ENCODE peak calls at places on chromosomes 3 and 15, in ten cellular contexts. B is right atrium auricular region, R is nephron progenitor cell, J is GM23338, E is foreskin fibroblast, M is HFF-Myc, K is glutamatergic neuron, D is bronchial epithelial cell, O is omental fat pad, V is amniotic stem cell. Q is an unnamed sample.

GRCh38 chr3:4720316-4721075 is 227.3 kb downstream of the ITPR1 start:
- DNase-seq in E (peak), V (no peak), B (peak), M (no peak), R (no peak), K (no peak), O (no peak), D (peak), J (peak), Q (peak)

GRCh38 chr15:93049914-93050534 is 39.0 kb downstream of the RGMA start:
- DNase-seq in V (no peak), J (no peak), E (no peak), B (no peak), M (no peak), K (no peak), R (no peak), O (no peak), D (no peak), Q (no peak)

GRCh38 chr3:11600501-11601282 is 43.0 kb downstream of the VGLL4 start:
- DNase-seq in J (peak), E (peak), D (peak), V (peak), O (no peak), K (no peak), R (peak), B (peak), M (peak), Q (peak)

GRCh38 chr3:101829878-101830277 is 19.4 kb upstream of the NFKBIZ start:
- DNase-seq in D (no peak), B (no peak), M (no peak), K (no peak), R (no peak), V (no peak), E (no peak), O (no peak), J (no peak), Q (no peak)

GRCh38 chr3:137259089-137259488 is 301.3 kb downstream of the IL20RB start:
- DNase-seq in K (no peak), B (no peak), E (no peak), O (no peak), V (no peak), D (no peak), M (no peak), J (no peak), R (no peak), Q (no peak)

GRCh38 chr3:82281205-82281604 is 519.8 kb upstream of the GBE1 start:
- DNase-seq in J (peak), K (no peak), R (peak), M (no peak), O (no peak), D (peak), E (peak), B (no peak), V (no peak), Q (no peak)

GRCh38 chr3:72590732-72591192 is 257.5 kb downstream of the SHQ1 start:
- DNase-seq in V (no peak), O (no peak), B (no peak), E (no peak), R (peak), J (peak), M (no peak), K (peak), D (no peak), Q (no peak)

GRCh38 chr3:62665627-62666433 is 209.4 kb downstream of the CADPS start:
- DNase-seq in V (no peak), E (peak), J (peak), M (peak), K (peak), R (peak), O (no peak), D (peak), B (peak), Q (peak)

GRCh38 chr3:196660381-196661166 is 21.1 kb downstream of the NRROS start:
- DNase-seq in V (no peak), D (no peak), E (no peak), R (no peak), K (no peak), M (no peak), O (no peak), J (no peak), B (no peak), Q (no peak)

GRCh38 chr3:11757441-11757875 is 89.2 kb downstream of the TAMM41 start:
- DNase-seq in M (no peak), E (peak), V (no peak), D (no peak), R (no peak), J (no peak), B (no peak), K (peak), O (no peak), Q (peak)

Q was measured in AG08395.